ENCODE peak calls at places on chromosomes 12 and 14, in nine cellular contexts. S is NCI-H1105 treated with DMSO at 0.1 percent for 48 hours, U is Right ventricle myocardium inferior, G is HTR-8/SVneo, I is GM10248, O is D341Med, B is fibroblast of mammary gland, J is DMS 273 treated with DMSO at 0.1 percent for 48 hours, P is SW 1271. N is an unnamed sample.

GRCh38 chr12:115023279-115023678 is 339.3 kb upstream of the TBX3 start:
- DNase-seq in S (no peak), U (no peak), G (no peak), I (no peak), O (no peak), B (peak), J (peak), P (no peak), N (no peak)

GRCh38 chr12:6961695-6962284 is 8.7 kb downstream of the PHB2 start:
- DNase-seq in S (peak), U (peak), G (peak), I (peak), O (peak), B (peak), J (no peak), P (no peak), N (no peak)

GRCh38 chr14:71449316-71450055 is 482.7 kb upstream of the RGS6 start:
- DNase-seq in S (no peak), U (no peak), G (no peak), I (no peak), O (no peak), B (no peak), J (no peak), P (no peak), N (no peak)

GRCh38 chr14:57637901-57638300 is 144.2 kb upstream of the CCDC198 start:
- DNase-seq in S (no peak), U (no peak), G (no peak), I (no peak), O (no peak), B (no peak), J (no peak), P (no peak), N (no peak)

GRCh38 chr12:42099433-42099832 is 45.2 kb downstream of the GXYLT1 start:
- DNase-seq in S (no peak), U (no peak), G (no peak), I (no peak), O (no peak), B (no peak), J (no peak), P (no peak), N (no peak)

GRCh38 chr14:105324080-105324778 is 9.7 kb downstream of the PACS2 start:
- DNase-seq in S (no peak), U (no peak), G (no peak), I (no peak), O (no peak), B (no peak), J (no peak), P (no peak), N (no peak)

GRCh38 chr12:116717466-116718457 is 20.1 kb downstream of the SPRING1 start:
- DNase-seq in S (no peak), U (peak), G (no peak), I (no peak), O (no peak), B (peak), J (no peak), P (no peak), N (no peak)

GRCh38 chr12:54661048-54661447 is 12.9 kb upstream of the DCD start:
- DNase-seq in S (no peak), U (no peak), G (no peak), I (no peak), O (no peak), B (no peak), J (no peak), P (no peak), N (no peak)

GRCh38 chr12:45948546-45948945 is 41.8 kb downstream of the SCAF11 start:
- DNase-seq in S (no peak), U (no peak), G (no peak), I (no peak), O (no peak), B (no peak), J (no peak), P (no peak), N (no peak)

GRCh38 chr12:33669349-33669748 is 229.7 kb upstream of the SYT10 start:
- DNase-seq in S (no peak), U (no peak), G (no peak), I (no peak), O (no peak), B (no peak), J (no peak), P (no peak), N (no peak)

GRCh38 chr14:79136437-79137430 is 966.6 kb downstream of the NRXN3 start:
- DNase-seq in S (no peak), U (no peak), G (no peak), I (no peak), O (peak), B (no peak), J (no peak), P (no peak), N (no peak)

GRCh38 chr14:37061697-37062096 is 110.7 kb downstream of the SLC25A21 start:
- DNase-seq in S (peak), U (no peak), G (no peak), I (no peak), O (no peak), B (no peak), J (no peak), P (no peak), N (no peak)

GRCh38 chr14:76958975-76959710 is 69.4 kb downstream of the IRF2BPL start:
- DNase-seq in S (no peak), U (no peak), G (peak), I (peak), O (peak), B (peak), J (no peak), P (no peak), N (peak)

GRCh38 chr12:2526371-2526770 is 268.4 kb upstream of the FKBP4 start:
- DNase-seq in S (no peak), U (no peak), G (no peak), I (no peak), O (no peak), B (no peak), J (no peak), P (no peak), N (no peak)

GRCh38 chr12:53300187-53300586 is 692 bp downstream of the MYG1 start:
- DNase-seq in S (no peak), U (no peak), G (no peak), I (no peak), O (no peak), B (peak), J (no peak), P (no peak), N (no peak)

GRCh38 chr12:68074294-68075027 is 85.1 kb downstream of the IFNG start:
- DNase-seq in S (no peak), U (no peak), G (no peak), I (no peak), O (no peak), B (no peak), J (no peak), P (no peak), N (no peak)

GRCh38 chr12:132224484-132224883 is 80.2 kb downstream of the NOC4L start:
- DNase-seq in S (no peak), U (no peak), G (no peak), I (no peak), O (no peak), B (no peak), J (no peak), P (no peak), N (no peak)

GRCh38 chr14:71473843-71474242 is 458.4 kb upstream of the RGS6 start:
- DNase-seq in S (no peak), U (no peak), G (no peak), I (no peak), O (no peak), B (no peak), J (no peak), P (no peak), N (no peak)

GRCh38 chr12:109531411-109531810 is 41.9 kb downstream of the MMAB start:
- DNase-seq in S (no peak), U (no peak), G (no peak), I (no peak), O (no peak), B (no peak), J (no peak), P (no peak), N (no peak)

GRCh38 chr14:68392393-68393085 is 400.3 kb downstream of the ZFP36L1 start:
- DNase-seq in S (no peak), U (peak), G (no peak), I (no peak), O (no peak), B (no peak), J (no peak), P (no peak), N (no peak)

GRCh38 chr12:120314220-120314619 is 12.1 kb downstream of the SIRT4 start:
- DNase-seq in S (no peak), U (no peak), G (no peak), I (no peak), O (no peak), B (peak), J (no peak), P (no peak), N (no peak)

GRCh38 chr12:58443981-58444371 is 476.3 kb downstream of the LRIG3 start:
- DNase-seq in S (no peak), U (no peak), G (no peak), I (no peak), O (no peak), B (peak), J (no peak), P (no peak), N (no peak)

GRCh38 chr12:92301329-92301728 is 155.7 kb upstream of the BTG1 start:
- DNase-seq in S (no peak), U (no peak), G (no peak), I (no peak), O (no peak), B (no peak), J (no peak), P (no peak), N (no peak)